ENCODE peak calls at places on chromosomes 2 and 18, in eight cellular contexts. L is natural killer cell; N is activated naive CD8-positive, alpha-beta T cell treated with anti-CD3 and anti-CD28 coated beads, Interleukin-2, amount 50 U/mL, for 24 hours; B is aorta; Y is stimulated activated effector memory CD8-positive, alpha-beta T cell treated with anti-CD3 and anti-CD28 coated beads, Interleukin-12 subunit alpha, Interleukin-12 subunit beta, amount 100 ng/mL, for 72 hours; F is activated CD4-positive, alpha-beta T cell treated with anti-CD3 and anti-CD28 coated beads for 36 hours; V is upper lobe of right lung; Z is gastrocnemius medialis. T is an unnamed sample.

GRCh38 chr2:189287982-189288494 is 108.5 kb upstream of the COL5A2 start:
- ATAC-seq in L (no peak), N (peak; percentile 48), B (peak; percentile 86), Y (peak; percentile 59), F (peak; percentile 85), V (peak; percentile 51), Z (peak; percentile 66), T (no peak)

GRCh38 chr18:1513519-1513918 is 608.8 kb downstream of the ADCYAP1 start:
- ATAC-seq in L (no peak), N (peak; percentile 49), B (no peak), Y (no peak), F (peak; percentile 44), V (no peak), Z (no peak), T (no peak)

GRCh38 chr2:43375746-43376522 is 149.5 kb upstream of the ZFP36L2 start:
- ATAC-seq in L (no peak), N (no peak), B (no peak), Y (no peak), F (no peak), V (no peak), Z (peak; percentile 54), T (no peak)

GRCh38 chr18:43587538-43588153 is 310.4 kb upstream of the SYT4 start:
- ATAC-seq in L (no peak), N (no peak), B (no peak), Y (no peak), F (peak; percentile 36), V (peak; percentile 66), Z (no peak), T (no peak)

GRCh38 chr2:84243788-84244627 is 215.1 kb downstream of the SUCLG1 start:
- ATAC-seq in L (no peak), N (no peak), B (no peak), Y (no peak), F (no peak), V (no peak), Z (no peak), T (no peak)

GRCh38 chr18:8876887-8877286 is 171.5 kb downstream of the MTCL1 start:
- ATAC-seq in L (no peak), N (no peak), B (no peak), Y (no peak), F (no peak), V (no peak), Z (no peak), T (no peak)

GRCh38 chr2:183204397-183204796 is 80.2 kb downstream of the NUP35 start:
- ATAC-seq in L (no peak), N (no peak), B (no peak), Y (no peak), F (no peak), V (no peak), Z (no peak), T (no peak)

GRCh38 chr2:230694241-230694640 is 18.4 kb upstream of the CAB39 start:
- ATAC-seq in L (no peak), N (peak; percentile 70), B (no peak), Y (peak; percentile 69), F (peak; percentile 92), V (no peak), Z (no peak), T (peak; percentile 73)

GRCh38 chr2:132901661-132902060 is 231.7 kb upstream of the LYPD1 start:
- ATAC-seq in L (no peak), N (no peak), B (no peak), Y (no peak), F (no peak), V (no peak), Z (no peak), T (no peak)

GRCh38 chr2:19893520-19894134 is 8.2 kb downstream of the TTC32 start:
- ATAC-seq in L (no peak), N (no peak), B (no peak), Y (peak; percentile 49), F (peak; percentile 37), V (no peak), Z (no peak), T (no peak)

GRCh38 chr2:227180770-227181169 is 16.3 kb downstream of the COL4A3 start:
- ATAC-seq in L (no peak), N (no peak), B (no peak), Y (no peak), F (no peak), V (no peak), Z (no peak), T (no peak)

GRCh38 chr2:177106212-177106611 is 106.4 kb upstream of the HNRNPA3 start:
- ATAC-seq in L (no peak), N (peak; percentile 46), B (no peak), Y (no peak), F (no peak), V (no peak), Z (no peak), T (peak; percentile 53)

GRCh38 chr2:136376211-136376610 is 258.3 kb upstream of the CXCR4 start:
- ATAC-seq in L (no peak), N (no peak), B (no peak), Y (no peak), F (peak; percentile 11), V (no peak), Z (no peak), T (peak; percentile 31)

GRCh38 chr18:79402977-79403722 is 7.4 kb downstream of the NFATC1 start:
- ATAC-seq in L (no peak), N (no peak), B (peak; percentile 80), Y (no peak), F (no peak), V (peak; percentile 54), Z (peak; percentile 19), T (no peak)

GRCh38 chr2:99619211-99619610 is 129.4 kb upstream of the REV1 start:
- ATAC-seq in L (no peak), N (no peak), B (no peak), Y (no peak), F (no peak), V (no peak), Z (no peak), T (no peak)